ENCODE peak calls at places on chromosomes 6 and 20, in eight cellular contexts. S is transverse colon, V is ELR, E is H54, M is anterior cingulate cortex, J is mucosa of gallbladder, K is EL, R is chondrocyte. Q is an unnamed sample.

GRCh38 chr20:32535316-32535952 is 49.7 kb downstream of the NOL4L start:
- DNase-seq in M (no peak), V (no peak), J (no peak), E (no peak), S (no peak), K (no peak), R (no peak), Q (no peak)

GRCh38 chr6:114844359-114844758 is 501.5 kb upstream of the HS3ST5 start:
- DNase-seq in M (no peak), S (no peak), J (no peak), K (no peak), V (no peak), R (no peak), E (no peak), Q (no peak)

GRCh38 chr6:18118330-18118729 is 4.1 kb downstream of the NHLRC1 start:
- DNase-seq in K (no peak), R (no peak), S (no peak), J (no peak), M (no peak), V (no peak), E (no peak), Q (no peak)

GRCh38 chr20:49915380-49916145 is at the start of gene SPATA2:
- DNase-seq in V (peak), J (peak), K (peak), R (peak), S (peak), M (peak), E (peak), Q (peak)

GRCh38 chr6:81557811-81558210 is 194.7 kb downstream of the TENT5A start:
- DNase-seq in K (no peak), V (no peak), E (no peak), J (no peak), M (no peak), R (no peak), S (no peak), Q (no peak)

GRCh38 chr20:22775671-22776139 is 191.3 kb upstream of the FOXA2 start:
- DNase-seq in M (no peak), S (no peak), K (peak), J (no peak), R (no peak), E (no peak), V (peak), Q (no peak)

GRCh38 chr6:2149370-2150006 is 95.9 kb downstream of the GMDS start:
- DNase-seq in R (no peak), J (no peak), S (no peak), E (no peak), V (no peak), M (no peak), K (no peak), Q (no peak)

GRCh38 chr6:8315154-8315553 is 120.2 kb downstream of the SLC35B3 start:
- DNase-seq in E (no peak), K (no peak), J (no peak), S (no peak), M (no peak), R (no peak), V (no peak), Q (no peak)

GRCh38 chr6:144510859-144511258 is 225.7 kb downstream of the UTRN start:
- DNase-seq in M (no peak), R (no peak), E (no peak), V (no peak), K (no peak), S (no peak), J (no peak), Q (no peak)

GRCh38 chr6:39137235-39137634 is 22.2 kb upstream of the SAYSD1 start:
- DNase-seq in E (no peak), K (peak), V (peak), M (no peak), J (peak), S (peak), R (no peak), Q (peak)

GRCh38 chr20:8790442-8791074 is 278.3 kb upstream of the PLCB4 start:
- DNase-seq in J (peak), M (peak), S (peak), V (peak), R (no peak), E (no peak), K (peak), Q (peak)

GRCh38 chr6:90068264-90068663 is 174.0 kb downstream of the GJA10 start:
- DNase-seq in V (peak), S (no peak), J (no peak), M (no peak), K (peak), R (no peak), E (peak), Q (no peak)

GRCh38 chr6:16982827-16983226 is 119.0 kb upstream of the STMND1 start:
- DNase-seq in R (no peak), M (no peak), V (no peak), J (no peak), S (no peak), K (peak), E (no peak), Q (no peak)

GRCh38 chr20:5863040-5863811 is 87.1 kb downstream of the TRMT6 start:
- DNase-seq in J (no peak), K (peak), S (no peak), R (no peak), E (peak), V (peak), M (peak), Q (no peak)

GRCh38 chr20:46962452-46963195 is 68.0 kb downstream of the EYA2 start:
- DNase-seq in K (no peak), V (peak), M (no peak), S (no peak), R (no peak), E (no peak), J (no peak), Q (no peak)